ENCODE peak calls at places on chromosome 16, in eight cellular contexts. One of them, this sample, is unnamed.

GRCh38 chr16:66298571-66299120 is 67.8 kb upstream of the CDH5 start:
- DNase-seq in A549: no peak
- DNase-seq in heart left ventricle: no peak
- DNase-seq in IMR-90: no peak
- DNase-seq in right lobe of liver: peak; percentile 6
- DNase-seq in tibial nerve: no peak
- DNase-seq in GM12878: no peak
- DNase-seq in ovary: no peak
- DNase-seq in this sample: no peak

GRCh38 chr16:17160285-17160854 is 310.4 kb downstream of the XYLT1 start:
- DNase-seq in A549: no peak
- DNase-seq in heart left ventricle: no peak
- DNase-seq in IMR-90: peak; percentile 45
- DNase-seq in right lobe of liver: no peak
- DNase-seq in tibial nerve: no peak
- DNase-seq in GM12878: no peak
- DNase-seq in ovary: no peak
- DNase-seq in this sample: no peak

GRCh38 chr16:12341423-12341822 is 364.9 kb downstream of the SNX29 start:
- DNase-seq in A549: no peak
- DNase-seq in heart left ventricle: no peak
- DNase-seq in IMR-90: peak; percentile 75
- DNase-seq in right lobe of liver: no peak
- DNase-seq in tibial nerve: no peak
- DNase-seq in GM12878: no peak
- DNase-seq in ovary: no peak
- DNase-seq in this sample: no peak

GRCh38 chr16:80254970-80255369 is 285.8 kb upstream of the DYNLRB2 start:
- DNase-seq in A549: no peak
- DNase-seq in heart left ventricle: no peak
- DNase-seq in IMR-90: no peak
- DNase-seq in right lobe of liver: no peak
- DNase-seq in tibial nerve: no peak
- DNase-seq in GM12878: no peak
- DNase-seq in ovary: no peak
- DNase-seq in this sample: no peak

GRCh38 chr16:15830832-15831451 is 25.9 kb downstream of the MYH11 start:
- DNase-seq in A549: no peak
- DNase-seq in heart left ventricle: no peak
- DNase-seq in IMR-90: no peak
- DNase-seq in right lobe of liver: no peak
- DNase-seq in tibial nerve: no peak
- DNase-seq in GM12878: no peak
- DNase-seq in ovary: no peak
- DNase-seq in this sample: no peak

GRCh38 chr16:84584678-84585077 is 33.2 kb downstream of the COTL1 start:
- DNase-seq in A549: no peak
- DNase-seq in heart left ventricle: no peak
- DNase-seq in IMR-90: no peak
- DNase-seq in right lobe of liver: no peak
- DNase-seq in tibial nerve: no peak
- DNase-seq in GM12878: no peak
- DNase-seq in ovary: no peak
- DNase-seq in this sample: no peak

GRCh38 chr16:77579283-77579985 is 142.9 kb upstream of the NUDT7 start:
- DNase-seq in A549: no peak
- DNase-seq in heart left ventricle: no peak
- DNase-seq in IMR-90: peak; percentile 6
- DNase-seq in right lobe of liver: no peak
- DNase-seq in tibial nerve: no peak
- DNase-seq in GM12878: no peak
- DNase-seq in ovary: no peak
- DNase-seq in this sample: no peak

GRCh38 chr16:14302399-14303181 is 231.5 kb downstream of the MRTFB start:
- DNase-seq in A549: no peak
- DNase-seq in heart left ventricle: peak; percentile 36
- DNase-seq in IMR-90: no peak
- DNase-seq in right lobe of liver: peak; percentile 53
- DNase-seq in tibial nerve: no peak
- DNase-seq in GM12878: no peak
- DNase-seq in ovary: peak; percentile 67
- DNase-seq in this sample: peak; percentile 89

GRCh38 chr16:85354623-85355514 is 242.6 kb upstream of the CIBAR2 start:
- DNase-seq in A549: no peak
- DNase-seq in heart left ventricle: no peak
- DNase-seq in IMR-90: peak; percentile 87
- DNase-seq in right lobe of liver: peak; percentile 74
- DNase-seq in tibial nerve: no peak
- DNase-seq in GM12878: no peak
- DNase-seq in ovary: no peak
- DNase-seq in this sample: no peak

GRCh38 chr16:4071686-4072561 is 44.3 kb downstream of the ADCY9 start:
- DNase-seq in A549: no peak
- DNase-seq in heart left ventricle: no peak
- DNase-seq in IMR-90: no peak
- DNase-seq in right lobe of liver: peak; percentile 14
- DNase-seq in tibial nerve: no peak
- DNase-seq in GM12878: no peak
- DNase-seq in ovary: no peak
- DNase-seq in this sample: no peak

GRCh38 chr16:66874079-66874775 is 6.1 kb upstream of the PDP2 start:
- DNase-seq in A549: no peak
- DNase-seq in heart left ventricle: no peak
- DNase-seq in IMR-90: peak; percentile 49
- DNase-seq in right lobe of liver: no peak
- DNase-seq in tibial nerve: no peak
- DNase-seq in GM12878: no peak
- DNase-seq in ovary: no peak
- DNase-seq in this sample: no peak

GRCh38 chr16:11145173-11145820 is 110.7 kb downstream of the SOCS1 start:
- DNase-seq in A549: no peak
- DNase-seq in heart left ventricle: no peak
- DNase-seq in IMR-90: peak; percentile 54
- DNase-seq in right lobe of liver: no peak
- DNase-seq in tibial nerve: no peak
- DNase-seq in GM12878: no peak
- DNase-seq in ovary: no peak
- DNase-seq in this sample: no peak

GRCh38 chr16:4477966-4478365 is 1.8 kb downstream of the HMOX2 start:
- DNase-seq in A549: no peak
- DNase-seq in heart left ventricle: no peak
- DNase-seq in IMR-90: peak; percentile 61
- DNase-seq in right lobe of liver: no peak
- DNase-seq in tibial nerve: peak; percentile 33
- DNase-seq in GM12878: no peak
- DNase-seq in ovary: no peak
- DNase-seq in this sample: no peak

GRCh38 chr16:19555938-19556778 is 655 bp downstream of the VPS35L start:
- DNase-seq in A549: peak; percentile 41
- DNase-seq in heart left ventricle: no peak
- DNase-seq in IMR-90: peak; percentile 26
- DNase-seq in right lobe of liver: no peak
- DNase-seq in tibial nerve: no peak
- DNase-seq in GM12878: peak; percentile 13
- DNase-seq in ovary: peak; percentile 31
- DNase-seq in this sample: no peak

GRCh38 chr16:65657556-65657955 is 535.7 kb upstream of the CDH11 start:
- DNase-seq in A549: no peak
- DNase-seq in heart left ventricle: no peak
- DNase-seq in IMR-90: no peak
- DNase-seq in right lobe of liver: no peak
- DNase-seq in tibial nerve: no peak
- DNase-seq in GM12878: no peak
- DNase-seq in ovary: no peak
- DNase-seq in this sample: no peak

GRCh38 chr16:75621170-75621477 is 2.0 kb downstream of the ADAT1 start:
- DNase-seq in A549: peak; percentile 49
- DNase-seq in heart left ventricle: no peak
- DNase-seq in IMR-90: peak; percentile 55
- DNase-seq in right lobe of liver: no peak
- DNase-seq in tibial nerve: no peak
- DNase-seq in GM12878: no peak
- DNase-seq in ovary: no peak
- DNase-seq in this sample: no peak

GRCh38 chr16:82835487-82836160 is 208.9 kb downstream of the CDH13 start:
- DNase-seq in A549: no peak
- DNase-seq in heart left ventricle: no peak
- DNase-seq in IMR-90: peak; percentile 54
- DNase-seq in right lobe of liver: no peak
- DNase-seq in tibial nerve: no peak
- DNase-seq in GM12878: no peak
- DNase-seq in ovary: no peak
- DNase-seq in this sample: no peak

GRCh38 chr16:66271074-66272060 is 95.1 kb upstream of the CDH5 start:
- DNase-seq in A549: no peak
- DNase-seq in heart left ventricle: no peak
- DNase-seq in IMR-90: no peak
- DNase-seq in right lobe of liver: peak; percentile 17
- DNase-seq in tibial nerve: no peak
- DNase-seq in GM12878: no peak
- DNase-seq in ovary: no peak
- DNase-seq in this sample: peak; percentile 13

GRCh38 chr16:69035375-69035774 is 70.1 kb upstream of the HAS3 start:
- DNase-seq in A549: no peak
- DNase-seq in heart left ventricle: no peak
- DNase-seq in IMR-90: no peak
- DNase-seq in right lobe of liver: no peak
- DNase-seq in tibial nerve: no peak
- DNase-seq in GM12878: no peak
- DNase-seq in ovary: no peak
- DNase-seq in this sample: no peak

DNA sequence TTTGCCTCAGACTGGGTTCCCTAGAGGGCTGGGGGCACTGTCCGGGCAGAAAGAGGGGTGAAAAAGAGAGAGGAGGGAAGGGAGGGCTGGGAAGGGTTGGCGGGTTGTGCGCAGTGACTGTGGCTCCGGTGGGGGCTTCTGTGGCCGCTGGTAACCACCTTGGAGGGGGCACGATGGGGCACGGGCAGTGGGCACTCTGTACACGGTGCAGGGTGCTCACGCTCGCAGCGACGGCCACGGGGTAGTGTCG is 591 bp downstream of the PLLP start:
- DNase-seq in A549: no peak
- DNase-seq in heart left ventricle: no peak
- DNase-seq in IMR-90: no peak
- DNase-seq in right lobe of liver: no peak
- DNase-seq in tibial nerve: no peak
- DNase-seq in GM12878: no peak
- DNase-seq in ovary: no peak
- DNase-seq in this sample: no peak
- H3K4me3 ChIP-seq in A549: peak overlapping the region; percentile 58
- H3K4me3 ChIP-seq in heart left ventricle: peak overlapping the region; percentile 58
- H3K4me3 ChIP-seq in IMR-90: no peak overlapping the region
- H3K4me3 ChIP-seq in right lobe of liver: peak overlapping the region; percentile 62
- H3K4me3 ChIP-seq in tibial nerve: peak overlapping the region; percentile 83
- H3K4me3 ChIP-seq in GM12878: no peak overlapping the region
- H3K4me3 ChIP-seq in ovary: peak overlapping the region; percentile 37
- H3K4me3 ChIP-seq in this sample: peak overlapping the region; percentile 38

DNA sequence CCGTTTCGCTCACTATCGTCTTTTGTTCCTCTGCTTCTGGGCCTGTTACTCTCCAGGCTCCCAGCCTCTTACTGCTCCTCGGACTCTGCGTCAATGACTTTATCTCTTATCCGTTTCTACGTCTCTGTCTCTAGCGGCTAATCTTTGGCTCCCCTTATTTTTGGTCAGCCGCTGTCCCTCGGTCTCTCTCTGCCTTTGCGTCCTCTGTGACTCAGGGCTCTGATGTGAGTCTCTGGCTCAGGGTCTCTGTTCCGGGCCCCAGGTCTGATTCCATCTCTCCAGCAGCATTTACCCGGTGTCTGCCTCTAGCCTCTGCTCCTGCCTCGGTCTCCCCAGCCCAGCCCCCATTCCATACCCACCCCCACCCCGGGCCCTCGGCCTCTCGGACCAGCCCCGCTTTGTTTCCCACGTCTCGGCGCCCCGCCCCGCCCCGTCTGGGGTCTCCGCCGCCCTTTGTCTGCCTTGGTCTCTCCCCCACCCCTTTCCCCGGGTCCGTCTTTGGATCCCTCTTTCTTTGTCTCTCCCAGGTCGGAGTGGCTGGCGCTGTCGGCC is 541 bp upstream of the ZNF48 start:
- DNase-seq in A549: no peak
- DNase-seq in heart left ventricle: no peak
- DNase-seq in IMR-90: peak; percentile 50
- DNase-seq in right lobe of liver: no peak
- DNase-seq in tibial nerve: no peak
- DNase-seq in GM12878: no peak
- DNase-seq in ovary: no peak
- DNase-seq in this sample: no peak
- TF ChIP-seq POLR2A in A549: no peak
- TF ChIP-seq POLR2A in heart left ventricle: no peak
- TF ChIP-seq POLR2A in IMR-90: peak; percentile 58
- TF ChIP-seq POLR2A in right lobe of liver: no peak
- TF ChIP-seq POLR2A in tibial nerve: no peak
- TF ChIP-seq POLR2A in GM12878: no peak
- TF ChIP-seq POLR2A in ovary: no peak
- TF ChIP-seq POLR2A in this sample: no peak

DNA sequence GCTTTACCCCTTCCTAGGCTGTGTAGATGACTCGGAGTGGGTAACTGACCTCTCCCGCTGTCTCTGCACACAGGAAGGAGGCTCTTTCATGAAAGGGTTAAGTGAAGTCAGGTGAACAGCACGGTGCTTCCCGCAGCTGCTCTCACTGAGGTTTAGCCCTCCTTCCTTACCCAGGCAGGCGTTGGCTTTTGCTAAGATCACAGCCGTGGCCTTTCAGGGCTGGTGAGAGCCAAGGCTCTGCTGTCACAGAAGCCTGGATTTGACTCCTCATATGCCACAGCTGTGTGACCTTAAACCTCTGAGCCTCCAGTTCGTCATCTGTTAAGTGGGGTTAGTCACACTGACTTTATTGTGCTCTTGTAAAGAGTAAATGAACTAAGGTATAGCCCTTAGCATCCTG is 90.9 kb upstream of the PLCG2 start:
- DNase-seq in A549: no peak
- DNase-seq in heart left ventricle: no peak
- DNase-seq in IMR-90: peak; percentile 10
- DNase-seq in right lobe of liver: no peak
- DNase-seq in tibial nerve: no peak
- DNase-seq in GM12878: no peak
- DNase-seq in ovary: no peak
- DNase-seq in this sample: no peak
- H3K4me3 ChIP-seq in A549: no peak overlapping the region
- H3K4me3 ChIP-seq in heart left ventricle: no peak overlapping the region
- H3K4me3 ChIP-seq in IMR-90: no peak overlapping the region
- H3K4me3 ChIP-seq in right lobe of liver: no peak overlapping the region
- H3K4me3 ChIP-seq in tibial nerve: no peak overlapping the region
- H3K4me3 ChIP-seq in GM12878: no peak overlapping the region
- H3K4me3 ChIP-seq in ovary: no peak overlapping the region
- H3K4me3 ChIP-seq in this sample: no peak overlapping the region

DNA sequence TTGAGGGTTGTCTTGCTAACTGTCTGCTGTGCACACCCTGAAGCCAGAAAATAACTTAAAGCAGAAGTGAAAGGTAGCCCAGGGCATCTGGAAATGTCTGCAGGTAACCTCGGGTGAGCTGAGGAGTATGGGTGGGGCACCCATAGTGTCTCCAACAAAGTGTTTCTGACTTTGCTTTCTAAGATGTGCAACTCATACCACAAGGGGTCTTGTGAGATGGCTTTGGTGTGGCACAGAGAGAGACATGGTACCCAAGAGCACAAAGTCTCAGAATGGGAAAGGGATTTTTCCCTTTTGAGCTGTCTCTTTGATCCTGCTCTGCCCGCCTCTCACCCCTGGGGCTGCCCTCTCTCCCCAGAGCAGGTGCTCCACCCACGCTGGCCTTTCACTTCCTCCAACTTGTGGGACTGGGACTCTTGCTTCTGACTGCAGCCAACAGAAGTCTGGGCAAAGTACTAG is 6.9 kb downstream of the CHD9 start:
- DNase-seq in A549: no peak
- DNase-seq in heart left ventricle: peak; percentile 52
- DNase-seq in IMR-90: no peak
- DNase-seq in right lobe of liver: peak; percentile 80
- DNase-seq in tibial nerve: no peak
- DNase-seq in GM12878: peak; percentile 96
- DNase-seq in ovary: no peak
- DNase-seq in this sample: no peak
- TF ChIP-seq POLR2A in A549: no peak
- TF ChIP-seq POLR2A in heart left ventricle: no peak
- TF ChIP-seq POLR2A in IMR-90: no peak
- TF ChIP-seq POLR2A in right lobe of liver: no peak
- TF ChIP-seq POLR2A in tibial nerve: no peak
- TF ChIP-seq POLR2A in GM12878: no peak
- TF ChIP-seq POLR2A in ovary: no peak
- TF ChIP-seq POLR2A in this sample: no peak